ENCODE peak calls at places on chromosomes 11 and 22, in ten cellular contexts. One of them, this sample, is unnamed.

GRCh38 chr11:69801513-69802335 is 17.5 kb downstream of the FGF3 start:
- DNase-seq in AG04450: no peak
- DNase-seq in foreskin fibroblast: no peak
- DNase-seq in HAP-1: peak
- DNase-seq in stimulated activated CD4-positive, alpha-beta T cell treated with anti-CD3 and anti-CD28 coated beads, Interleukin-1b, Interleukin-23, amount 100 ng/mL, for 24 hours: no peak
- DNase-seq in esophagus squamous epithelium: no peak
- DNase-seq in neuronal stem cell: peak
- DNase-seq in ovary: no peak
- DNase-seq in mucosa of gallbladder: no peak
- DNase-seq in prostate gland: no peak
- DNase-seq in this sample: no peak

GRCh38 chr11:58775066-58775708 is 43.4 kb upstream of the GLYAT start:
- DNase-seq in AG04450: no peak
- DNase-seq in foreskin fibroblast: no peak
- DNase-seq in HAP-1: no peak
- DNase-seq in stimulated activated CD4-positive, alpha-beta T cell treated with anti-CD3 and anti-CD28 coated beads, Interleukin-1b, Interleukin-23, amount 100 ng/mL, for 24 hours: no peak
- DNase-seq in esophagus squamous epithelium: no peak
- DNase-seq in neuronal stem cell: no peak
- DNase-seq in ovary: no peak
- DNase-seq in mucosa of gallbladder: no peak
- DNase-seq in prostate gland: no peak
- DNase-seq in this sample: no peak

GRCh38 chr22:48746789-48747425 is 1080.8 kb downstream of the BRD1 start:
- DNase-seq in AG04450: no peak
- DNase-seq in foreskin fibroblast: no peak
- DNase-seq in HAP-1: no peak
- DNase-seq in stimulated activated CD4-positive, alpha-beta T cell treated with anti-CD3 and anti-CD28 coated beads, Interleukin-1b, Interleukin-23, amount 100 ng/mL, for 24 hours: no peak
- DNase-seq in esophagus squamous epithelium: no peak
- DNase-seq in neuronal stem cell: no peak
- DNase-seq in ovary: no peak
- DNase-seq in mucosa of gallbladder: no peak
- DNase-seq in prostate gland: peak
- DNase-seq in this sample: no peak

GRCh38 chr11:102266111-102266510 is 51.2 kb upstream of the BIRC3 start:
- DNase-seq in AG04450: no peak
- DNase-seq in foreskin fibroblast: no peak
- DNase-seq in HAP-1: no peak
- DNase-seq in stimulated activated CD4-positive, alpha-beta T cell treated with anti-CD3 and anti-CD28 coated beads, Interleukin-1b, Interleukin-23, amount 100 ng/mL, for 24 hours: no peak
- DNase-seq in esophagus squamous epithelium: no peak
- DNase-seq in neuronal stem cell: no peak
- DNase-seq in ovary: no peak
- DNase-seq in mucosa of gallbladder: no peak
- DNase-seq in prostate gland: no peak
- DNase-seq in this sample: no peak

GRCh38 chr11:112874959-112875358 is 86.3 kb upstream of the NCAM1 start:
- DNase-seq in AG04450: no peak
- DNase-seq in foreskin fibroblast: no peak
- DNase-seq in HAP-1: no peak
- DNase-seq in stimulated activated CD4-positive, alpha-beta T cell treated with anti-CD3 and anti-CD28 coated beads, Interleukin-1b, Interleukin-23, amount 100 ng/mL, for 24 hours: no peak
- DNase-seq in esophagus squamous epithelium: no peak
- DNase-seq in neuronal stem cell: no peak
- DNase-seq in ovary: no peak
- DNase-seq in mucosa of gallbladder: no peak
- DNase-seq in prostate gland: no peak
- DNase-seq in this sample: no peak

GRCh38 chr22:47166446-47167016 is 404.1 kb downstream of the TBC1D22A start:
- DNase-seq in AG04450: no peak
- DNase-seq in foreskin fibroblast: no peak
- DNase-seq in HAP-1: no peak
- DNase-seq in stimulated activated CD4-positive, alpha-beta T cell treated with anti-CD3 and anti-CD28 coated beads, Interleukin-1b, Interleukin-23, amount 100 ng/mL, for 24 hours: no peak
- DNase-seq in esophagus squamous epithelium: no peak
- DNase-seq in neuronal stem cell: no peak
- DNase-seq in ovary: peak
- DNase-seq in mucosa of gallbladder: no peak
- DNase-seq in prostate gland: no peak
- DNase-seq in this sample: no peak

GRCh38 chr22:50700387-50701075 is 27.9 kb downstream of the SHANK3 start:
- DNase-seq in AG04450: no peak
- DNase-seq in foreskin fibroblast: no peak
- DNase-seq in HAP-1: no peak
- DNase-seq in stimulated activated CD4-positive, alpha-beta T cell treated with anti-CD3 and anti-CD28 coated beads, Interleukin-1b, Interleukin-23, amount 100 ng/mL, for 24 hours: no peak
- DNase-seq in esophagus squamous epithelium: no peak
- DNase-seq in neuronal stem cell: no peak
- DNase-seq in ovary: no peak
- DNase-seq in mucosa of gallbladder: no peak
- DNase-seq in prostate gland: no peak
- DNase-seq in this sample: no peak

GRCh38 chr11:2792376-2793250 is 92.8 kb upstream of the KCNQ1OT1 start:
- DNase-seq in AG04450: no peak
- DNase-seq in foreskin fibroblast: no peak
- DNase-seq in HAP-1: no peak
- DNase-seq in stimulated activated CD4-positive, alpha-beta T cell treated with anti-CD3 and anti-CD28 coated beads, Interleukin-1b, Interleukin-23, amount 100 ng/mL, for 24 hours: no peak
- DNase-seq in esophagus squamous epithelium: no peak
- DNase-seq in neuronal stem cell: no peak
- DNase-seq in ovary: peak
- DNase-seq in mucosa of gallbladder: no peak
- DNase-seq in prostate gland: no peak
- DNase-seq in this sample: no peak

GRCh38 chr11:67306769-67307544 is 3.6 kb downstream of the SSH3 start:
- DNase-seq in AG04450: no peak
- DNase-seq in foreskin fibroblast: no peak
- DNase-seq in HAP-1: peak
- DNase-seq in stimulated activated CD4-positive, alpha-beta T cell treated with anti-CD3 and anti-CD28 coated beads, Interleukin-1b, Interleukin-23, amount 100 ng/mL, for 24 hours: no peak
- DNase-seq in esophagus squamous epithelium: no peak
- DNase-seq in neuronal stem cell: no peak
- DNase-seq in ovary: no peak
- DNase-seq in mucosa of gallbladder: no peak
- DNase-seq in prostate gland: no peak
- DNase-seq in this sample: no peak

GRCh38 chr22:49290711-49291110 is 537.0 kb downstream of the BRD1 start:
- DNase-seq in AG04450: no peak
- DNase-seq in foreskin fibroblast: no peak
- DNase-seq in HAP-1: peak
- DNase-seq in stimulated activated CD4-positive, alpha-beta T cell treated with anti-CD3 and anti-CD28 coated beads, Interleukin-1b, Interleukin-23, amount 100 ng/mL, for 24 hours: no peak
- DNase-seq in esophagus squamous epithelium: no peak
- DNase-seq in neuronal stem cell: no peak
- DNase-seq in ovary: no peak
- DNase-seq in mucosa of gallbladder: no peak
- DNase-seq in prostate gland: no peak
- DNase-seq in this sample: no peak

GRCh38 chr11:73585834-73586575 is 11.9 kb downstream of the FAM168A start:
- DNase-seq in AG04450: peak
- DNase-seq in foreskin fibroblast: peak
- DNase-seq in HAP-1: no peak
- DNase-seq in stimulated activated CD4-positive, alpha-beta T cell treated with anti-CD3 and anti-CD28 coated beads, Interleukin-1b, Interleukin-23, amount 100 ng/mL, for 24 hours: no peak
- DNase-seq in esophagus squamous epithelium: no peak
- DNase-seq in neuronal stem cell: no peak
- DNase-seq in ovary: no peak
- DNase-seq in mucosa of gallbladder: no peak
- DNase-seq in prostate gland: no peak
- DNase-seq in this sample: no peak

GRCh38 chr11:122791836-122792235 is 46.5 kb upstream of the CRTAM start:
- DNase-seq in AG04450: peak
- DNase-seq in foreskin fibroblast: peak
- DNase-seq in HAP-1: no peak
- DNase-seq in stimulated activated CD4-positive, alpha-beta T cell treated with anti-CD3 and anti-CD28 coated beads, Interleukin-1b, Interleukin-23, amount 100 ng/mL, for 24 hours: no peak
- DNase-seq in esophagus squamous epithelium: no peak
- DNase-seq in neuronal stem cell: no peak
- DNase-seq in ovary: no peak
- DNase-seq in mucosa of gallbladder: no peak
- DNase-seq in prostate gland: no peak
- DNase-seq in this sample: no peak

GRCh38 chr11:76606102-76606793 is 64.3 kb downstream of the LRRC32 start:
- DNase-seq in AG04450: no peak
- DNase-seq in foreskin fibroblast: no peak
- DNase-seq in HAP-1: no peak
- DNase-seq in stimulated activated CD4-positive, alpha-beta T cell treated with anti-CD3 and anti-CD28 coated beads, Interleukin-1b, Interleukin-23, amount 100 ng/mL, for 24 hours: no peak
- DNase-seq in esophagus squamous epithelium: no peak
- DNase-seq in neuronal stem cell: no peak
- DNase-seq in ovary: peak
- DNase-seq in mucosa of gallbladder: no peak
- DNase-seq in prostate gland: no peak
- DNase-seq in this sample: no peak

GRCh38 chr11:34266987-34267386 is 90.8 kb downstream of the ABTB2 start:
- DNase-seq in AG04450: no peak
- DNase-seq in foreskin fibroblast: no peak
- DNase-seq in HAP-1: no peak
- DNase-seq in stimulated activated CD4-positive, alpha-beta T cell treated with anti-CD3 and anti-CD28 coated beads, Interleukin-1b, Interleukin-23, amount 100 ng/mL, for 24 hours: no peak
- DNase-seq in esophagus squamous epithelium: no peak
- DNase-seq in neuronal stem cell: no peak
- DNase-seq in ovary: peak
- DNase-seq in mucosa of gallbladder: no peak
- DNase-seq in prostate gland: no peak
- DNase-seq in this sample: no peak

GRCh38 chr11:56700242-56700918 is 1.5 kb downstream of the OR9G1 start:
- DNase-seq in AG04450: no peak
- DNase-seq in foreskin fibroblast: no peak
- DNase-seq in HAP-1: no peak
- DNase-seq in stimulated activated CD4-positive, alpha-beta T cell treated with anti-CD3 and anti-CD28 coated beads, Interleukin-1b, Interleukin-23, amount 100 ng/mL, for 24 hours: no peak
- DNase-seq in esophagus squamous epithelium: no peak
- DNase-seq in neuronal stem cell: no peak
- DNase-seq in ovary: no peak
- DNase-seq in mucosa of gallbladder: no peak
- DNase-seq in prostate gland: no peak
- DNase-seq in this sample: peak

GRCh38 chr11:28566643-28567042 is 458.5 kb downstream of the METTL15 start:
- DNase-seq in AG04450: peak
- DNase-seq in foreskin fibroblast: peak
- DNase-seq in HAP-1: no peak
- DNase-seq in stimulated activated CD4-positive, alpha-beta T cell treated with anti-CD3 and anti-CD28 coated beads, Interleukin-1b, Interleukin-23, amount 100 ng/mL, for 24 hours: no peak
- DNase-seq in esophagus squamous epithelium: peak
- DNase-seq in neuronal stem cell: peak
- DNase-seq in ovary: peak
- DNase-seq in mucosa of gallbladder: peak
- DNase-seq in prostate gland: peak
- DNase-seq in this sample: no peak

GRCh38 chr11:29343465-29344333 is 673.1 kb downstream of the KCNA4 start:
- DNase-seq in AG04450: no peak
- DNase-seq in foreskin fibroblast: no peak
- DNase-seq in HAP-1: peak
- DNase-seq in stimulated activated CD4-positive, alpha-beta T cell treated with anti-CD3 and anti-CD28 coated beads, Interleukin-1b, Interleukin-23, amount 100 ng/mL, for 24 hours: no peak
- DNase-seq in esophagus squamous epithelium: peak
- DNase-seq in neuronal stem cell: peak
- DNase-seq in ovary: no peak
- DNase-seq in mucosa of gallbladder: peak
- DNase-seq in prostate gland: peak
- DNase-seq in this sample: peak

GRCh38 chr11:13073119-13073981 is 64.2 kb downstream of the RASSF10 start:
- DNase-seq in AG04450: peak
- DNase-seq in foreskin fibroblast: peak
- DNase-seq in HAP-1: no peak
- DNase-seq in stimulated activated CD4-positive, alpha-beta T cell treated with anti-CD3 and anti-CD28 coated beads, Interleukin-1b, Interleukin-23, amount 100 ng/mL, for 24 hours: no peak
- DNase-seq in esophagus squamous epithelium: no peak
- DNase-seq in neuronal stem cell: no peak
- DNase-seq in ovary: no peak
- DNase-seq in mucosa of gallbladder: no peak
- DNase-seq in prostate gland: no peak
- DNase-seq in this sample: no peak

GRCh38 chr11:105489431-105489830 is 120.4 kb upstream of the GRIA4 start:
- DNase-seq in AG04450: no peak
- DNase-seq in foreskin fibroblast: peak
- DNase-seq in HAP-1: no peak
- DNase-seq in stimulated activated CD4-positive, alpha-beta T cell treated with anti-CD3 and anti-CD28 coated beads, Interleukin-1b, Interleukin-23, amount 100 ng/mL, for 24 hours: no peak
- DNase-seq in esophagus squamous epithelium: no peak
- DNase-seq in neuronal stem cell: peak
- DNase-seq in ovary: no peak
- DNase-seq in mucosa of gallbladder: no peak
- DNase-seq in prostate gland: no peak
- DNase-seq in this sample: no peak

GRCh38 chr22:24588370-24588755 is 4.5 kb downstream of the LRRC75B start:
- DNase-seq in AG04450: no peak
- DNase-seq in foreskin fibroblast: no peak
- DNase-seq in HAP-1: no peak
- DNase-seq in stimulated activated CD4-positive, alpha-beta T cell treated with anti-CD3 and anti-CD28 coated beads, Interleukin-1b, Interleukin-23, amount 100 ng/mL, for 24 hours: no peak
- DNase-seq in esophagus squamous epithelium: no peak
- DNase-seq in neuronal stem cell: no peak
- DNase-seq in ovary: no peak
- DNase-seq in mucosa of gallbladder: peak
- DNase-seq in prostate gland: peak
- DNase-seq in this sample: no peak

GRCh38 chr22:19497245-19497644 is 17.5 kb downstream of the CDC45 start:
- DNase-seq in AG04450: peak
- DNase-seq in foreskin fibroblast: peak
- DNase-seq in HAP-1: no peak
- DNase-seq in stimulated activated CD4-positive, alpha-beta T cell treated with anti-CD3 and anti-CD28 coated beads, Interleukin-1b, Interleukin-23, amount 100 ng/mL, for 24 hours: no peak
- DNase-seq in esophagus squamous epithelium: no peak
- DNase-seq in neuronal stem cell: no peak
- DNase-seq in ovary: no peak
- DNase-seq in mucosa of gallbladder: no peak
- DNase-seq in prostate gland: no peak
- DNase-seq in this sample: no peak

GRCh38 chr22:44665115-44665514 is 36.9 kb upstream of the PRR5 start:
- DNase-seq in AG04450: no peak
- DNase-seq in foreskin fibroblast: no peak
- DNase-seq in HAP-1: no peak
- DNase-seq in stimulated activated CD4-positive, alpha-beta T cell treated with anti-CD3 and anti-CD28 coated beads, Interleukin-1b, Interleukin-23, amount 100 ng/mL, for 24 hours: no peak
- DNase-seq in esophagus squamous epithelium: no peak
- DNase-seq in neuronal stem cell: no peak
- DNase-seq in ovary: no peak
- DNase-seq in mucosa of gallbladder: no peak
- DNase-seq in prostate gland: no peak
- DNase-seq in this sample: no peak

GRCh38 chr11:94988748-94989147 is 15.2 kb downstream of the KDM4D start:
- DNase-seq in AG04450: no peak
- DNase-seq in foreskin fibroblast: no peak
- DNase-seq in HAP-1: no peak
- DNase-seq in stimulated activated CD4-positive, alpha-beta T cell treated with anti-CD3 and anti-CD28 coated beads, Interleukin-1b, Interleukin-23, amount 100 ng/mL, for 24 hours: no peak
- DNase-seq in esophagus squamous epithelium: no peak
- DNase-seq in neuronal stem cell: no peak
- DNase-seq in ovary: no peak
- DNase-seq in mucosa of gallbladder: no peak
- DNase-seq in prostate gland: no peak
- DNase-seq in this sample: no peak

GRCh38 chr11:95975343-95975742 is 51.4 kb upstream of the MTMR2 start:
- DNase-seq in AG04450: no peak
- DNase-seq in foreskin fibroblast: no peak
- DNase-seq in HAP-1: no peak
- DNase-seq in stimulated activated CD4-positive, alpha-beta T cell treated with anti-CD3 and anti-CD28 coated beads, Interleukin-1b, Interleukin-23, amount 100 ng/mL, for 24 hours: no peak
- DNase-seq in esophagus squamous epithelium: no peak
- DNase-seq in neuronal stem cell: no peak
- DNase-seq in ovary: no peak
- DNase-seq in mucosa of gallbladder: no peak
- DNase-seq in prostate gland: no peak
- DNase-seq in this sample: no peak

GRCh38 chr11:8693010-8693551 is 10.5 kb downstream of the RPL27A start:
- DNase-seq in AG04450: no peak
- DNase-seq in foreskin fibroblast: no peak
- DNase-seq in HAP-1: no peak
- DNase-seq in stimulated activated CD4-positive, alpha-beta T cell treated with anti-CD3 and anti-CD28 coated beads, Interleukin-1b, Interleukin-23, amount 100 ng/mL, for 24 hours: no peak
- DNase-seq in esophagus squamous epithelium: no peak
- DNase-seq in neuronal stem cell: no peak
- DNase-seq in ovary: no peak
- DNase-seq in mucosa of gallbladder: no peak
- DNase-seq in prostate gland: no peak
- DNase-seq in this sample: no peak

GRCh38 chr11:35525501-35526175 is at the start of gene PAMR1:
- DNase-seq in AG04450: peak
- DNase-seq in foreskin fibroblast: peak
- DNase-seq in HAP-1: peak
- DNase-seq in stimulated activated CD4-positive, alpha-beta T cell treated with anti-CD3 and anti-CD28 coated beads, Interleukin-1b, Interleukin-23, amount 100 ng/mL, for 24 hours: no peak
- DNase-seq in esophagus squamous epithelium: no peak
- DNase-seq in neuronal stem cell: peak
- DNase-seq in ovary: no peak
- DNase-seq in mucosa of gallbladder: peak
- DNase-seq in prostate gland: peak
- DNase-seq in this sample: no peak

GRCh38 chr11:36048496-36049247 is 104.8 kb downstream of the LDLRAD3 start:
- DNase-seq in AG04450: no peak
- DNase-seq in foreskin fibroblast: no peak
- DNase-seq in HAP-1: no peak
- DNase-seq in stimulated activated CD4-positive, alpha-beta T cell treated with anti-CD3 and anti-CD28 coated beads, Interleukin-1b, Interleukin-23, amount 100 ng/mL, for 24 hours: no peak
- DNase-seq in esophagus squamous epithelium: no peak
- DNase-seq in neuronal stem cell: no peak
- DNase-seq in ovary: no peak
- DNase-seq in mucosa of gallbladder: no peak
- DNase-seq in prostate gland: no peak
- DNase-seq in this sample: no peak

GRCh38 chr22:17875156-17875555 is 100.9 kb upstream of the BID start:
- DNase-seq in AG04450: no peak
- DNase-seq in foreskin fibroblast: no peak
- DNase-seq in HAP-1: no peak
- DNase-seq in stimulated activated CD4-positive, alpha-beta T cell treated with anti-CD3 and anti-CD28 coated beads, Interleukin-1b, Interleukin-23, amount 100 ng/mL, for 24 hours: no peak
- DNase-seq in esophagus squamous epithelium: no peak
- DNase-seq in neuronal stem cell: no peak
- DNase-seq in ovary: no peak
- DNase-seq in mucosa of gallbladder: no peak
- DNase-seq in prostate gland: no peak
- DNase-seq in this sample: no peak